ENCODE peak calls at places on chromosome 18, in five cellular contexts. Y is AG04449, N is endothelial cell of umbilical vein, T is mammary epithelial cell, W is ovary. A is an unnamed sample.

GRCh38 chr18:37551846-37552245 is 13.8 kb downstream of the CELF4 start:
- DNase-seq in Y (no peak), T (no peak), W (no peak), N (no peak), A (no peak)

GRCh38 chr18:58569490-58569911 is 59.4 kb downstream of the ALPK2 start:
- DNase-seq in W (no peak), Y (no peak), T (no peak), N (no peak), A (no peak)

GRCh38 chr18:63293930-63294329 is 25.6 kb downstream of the BCL2 start:
- DNase-seq in T (no peak), Y (no peak), W (no peak), N (no peak), A (no peak)

GRCh38 chr18:35582899-35583558 is 1.5 kb downstream of the GALNT1 start:
- DNase-seq in T (peak; percentile 5), W (no peak), Y (no peak), N (peak; percentile 64), A (peak; percentile 11)

GRCh38 chr18:67583621-67584020 is 67.1 kb upstream of the DSEL start:
- DNase-seq in T (no peak), Y (no peak), W (no peak), N (no peak), A (no peak)

GRCh38 chr18:58784601-58785137 is 80.0 kb upstream of the ZNF532 start:
- DNase-seq in W (no peak), T (no peak), Y (no peak), N (peak; percentile 25), A (no peak)

GRCh38 chr18:28541941-28542340 is 365.0 kb upstream of the CDH2 start:
- DNase-seq in N (no peak), Y (no peak), T (no peak), W (no peak), A (no peak)

GRCh38 chr18:52716926-52717325 is 376.9 kb downstream of the DCC start:
- DNase-seq in W (no peak), N (no peak), T (no peak), Y (peak; percentile 17), A (no peak)

GRCh38 chr18:76994086-76994654 is 138.4 kb downstream of the MBP start:
- DNase-seq in N (no peak), T (no peak), Y (no peak), W (no peak), A (no peak)

GRCh38 chr18:56702946-56703345 is 51.8 kb downstream of the WDR7 start:
- DNase-seq in Y (no peak), W (no peak), T (peak; percentile 30), N (peak; percentile 59), A (peak; percentile 59)

GRCh38 chr18:63155169-63155852 is 164.3 kb downstream of the BCL2 start:
- DNase-seq in Y (no peak), T (no peak), N (peak; percentile 57), W (no peak), A (peak; percentile 71)

GRCh38 chr18:2143666-2144065 is 427.6 kb downstream of the METTL4 start:
- DNase-seq in W (no peak), T (no peak), Y (no peak), N (no peak), A (no peak)

GRCh38 chr18:73827801-73828200 is 319.8 kb downstream of the FBXO15 start:
- DNase-seq in Y (no peak), N (no peak), W (no peak), T (no peak), A (no peak)

GRCh38 chr18:3061581-3062416 is 48.9 kb upstream of the LPIN2 start:
- DNase-seq in N (no peak), Y (no peak), W (no peak), T (no peak), A (no peak)

GRCh38 chr18:64134044-64134757 is 14.7 kb downstream of the LINC00305 start:
- DNase-seq in W (no peak), T (no peak), Y (no peak), N (no peak), A (peak; percentile 54)

GRCh38 chr18:22340340-22340739 is 77.4 kb downstream of the CTAGE1 start:
- DNase-seq in T (no peak), W (no peak), N (no peak), Y (no peak), A (no peak)

GRCh38 chr18:44497757-44498490 is 182.8 kb upstream of the SETBP1 start:
- DNase-seq in N (no peak), Y (no peak), W (no peak), T (no peak), A (no peak)

GRCh38 chr18:470661-471501 is 29.6 kb downstream of the COLEC12 start:
- DNase-seq in T (no peak), Y (no peak), W (no peak), N (peak; percentile 57), A (peak; percentile 70)

GRCh38 chr18:69900941-69901340 is 46.7 kb downstream of the CD226 start:
- DNase-seq in W (no peak), Y (no peak), T (no peak), N (no peak), A (no peak)
- TF ChIP-seq CTCF in W (no peak), Y (no peak), T (no peak), N (no peak), A (peak; percentile 10)

DNA sequence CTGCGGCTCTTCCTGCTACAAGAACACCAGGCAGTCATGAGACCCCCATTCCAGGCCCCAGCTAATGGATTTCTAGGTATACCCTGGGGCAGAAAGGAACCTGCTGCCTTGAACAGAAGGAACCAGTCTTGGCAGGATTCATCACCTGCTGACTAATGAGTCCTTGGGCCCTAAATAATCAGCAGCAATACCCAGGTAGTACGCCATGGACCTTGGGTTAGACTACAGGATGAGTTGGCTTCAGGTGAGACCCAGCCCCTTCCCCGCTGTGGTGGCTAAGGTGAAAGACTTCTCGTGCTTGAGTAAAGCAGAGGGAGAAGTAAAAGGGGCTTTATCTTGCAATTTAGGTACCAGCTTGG is 105.0 kb downstream of the SPIRE1 start:
- DNase-seq in N (no peak), T (peak; percentile 62), W (no peak), Y (no peak), A (peak; percentile 88)
- TF ChIP-seq CTCF in N (no peak), T (no peak), W (no peak), Y (no peak), A (no peak)

DNA sequence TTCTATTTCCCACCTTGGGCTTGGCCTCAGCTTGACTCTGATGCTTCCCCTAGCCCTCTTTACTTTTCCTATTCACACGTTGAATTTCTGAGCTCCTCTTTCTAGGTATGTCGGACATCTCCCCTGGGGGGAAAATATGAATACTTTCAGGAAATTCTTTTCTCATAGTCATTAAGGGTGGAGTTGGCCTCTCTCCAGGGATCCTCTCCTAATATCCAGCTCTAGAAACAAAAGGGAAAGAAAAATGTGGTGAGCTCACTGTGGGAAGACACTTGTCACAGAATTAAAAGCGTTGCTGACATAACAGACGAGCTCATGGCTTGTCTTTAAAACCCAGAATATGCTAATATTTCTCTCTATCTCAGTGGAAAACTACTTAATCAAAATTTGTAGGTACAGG is 132.7 kb upstream of the MEX3C start:
- DNase-seq in W (no peak), T (peak; percentile 78), N (no peak), Y (no peak), A (peak; percentile 81)
- TF ChIP-seq CTCF in W (no peak), T (no peak), N (no peak), Y (no peak), A (no peak)

DNA sequence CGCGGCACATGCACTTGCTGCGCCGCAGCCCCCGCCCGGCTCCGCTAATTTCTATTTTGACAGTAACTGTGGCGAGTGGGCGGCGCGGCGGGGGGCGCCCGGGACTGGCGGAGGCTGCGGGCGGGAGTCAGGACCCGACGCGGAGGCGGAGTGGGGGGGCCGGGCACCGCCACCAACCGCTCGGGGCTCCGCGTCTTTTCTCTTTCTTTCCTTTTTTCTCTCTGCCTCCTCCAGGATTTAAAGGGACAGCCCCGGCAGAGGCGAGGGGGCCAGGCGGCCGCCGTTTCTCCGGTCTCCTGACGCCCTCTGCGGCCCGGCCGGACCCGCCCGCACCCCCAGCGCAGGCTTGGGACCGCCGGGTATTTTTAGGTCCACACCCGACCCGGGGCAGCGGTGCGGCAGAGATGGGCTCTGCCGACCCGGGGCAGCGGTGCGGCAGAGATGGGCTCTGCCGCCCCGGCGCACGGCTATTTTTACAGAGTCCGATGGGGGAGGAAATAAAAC is 460 bp upstream of the ZBTB7C start:
- DNase-seq in W (peak; percentile 64), N (peak; percentile 12), Y (no peak), T (peak; percentile 59), A (peak; percentile 28)
- TF ChIP-seq CTCF in W (no peak), N (no peak), Y (no peak), T (no peak), A (no peak)

DNA sequence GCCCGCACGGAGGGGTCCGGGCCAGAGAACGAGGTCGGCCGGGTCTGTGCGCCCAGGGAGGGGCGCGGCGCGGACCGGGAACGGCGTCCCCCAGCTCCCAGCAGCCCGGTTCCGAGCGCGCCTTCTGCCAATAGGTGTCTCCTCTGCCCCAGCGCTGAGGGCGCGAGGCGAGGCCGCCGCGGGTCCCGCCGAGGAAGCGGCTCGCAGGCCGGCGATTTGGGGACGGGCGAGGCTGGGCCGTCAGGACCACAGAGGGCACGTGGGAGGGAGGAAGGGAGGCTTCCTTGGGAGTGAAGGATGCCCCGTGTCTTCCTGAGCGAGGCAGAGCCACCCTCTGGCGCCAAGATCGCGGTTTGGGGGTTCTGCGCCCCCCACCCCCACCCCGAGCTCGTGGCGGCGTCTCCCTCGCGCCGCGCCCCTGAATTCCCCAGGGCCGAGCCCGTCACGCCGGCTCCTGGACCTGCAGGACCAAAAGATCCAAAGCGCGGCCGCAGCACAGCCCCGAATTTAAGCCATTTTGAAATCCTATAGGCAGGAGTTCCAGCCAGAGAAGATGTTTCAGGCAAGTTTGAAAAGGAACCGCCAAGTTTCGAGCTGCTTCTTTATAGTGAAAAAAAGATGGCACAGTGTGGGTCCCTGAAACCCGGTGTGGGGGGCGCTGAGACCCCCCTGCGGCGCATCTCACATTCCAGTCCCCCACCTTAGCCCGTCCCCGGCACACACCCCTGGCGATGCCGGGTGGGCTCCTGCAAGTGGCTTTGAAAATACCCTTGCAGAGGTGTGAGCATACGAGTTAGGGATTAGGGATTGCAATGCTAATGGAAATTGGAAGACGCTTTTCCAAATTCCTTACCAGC is 929 bp downstream of the NFATC1 start:
- DNase-seq in N (peak; percentile 40), W (peak; percentile 51), T (peak; percentile 21), Y (no peak), A (peak; percentile 45)
- TF ChIP-seq CTCF in N (peak; percentile 35), W (no peak), T (no peak), Y (peak; percentile 18), A (no peak)

DNA sequence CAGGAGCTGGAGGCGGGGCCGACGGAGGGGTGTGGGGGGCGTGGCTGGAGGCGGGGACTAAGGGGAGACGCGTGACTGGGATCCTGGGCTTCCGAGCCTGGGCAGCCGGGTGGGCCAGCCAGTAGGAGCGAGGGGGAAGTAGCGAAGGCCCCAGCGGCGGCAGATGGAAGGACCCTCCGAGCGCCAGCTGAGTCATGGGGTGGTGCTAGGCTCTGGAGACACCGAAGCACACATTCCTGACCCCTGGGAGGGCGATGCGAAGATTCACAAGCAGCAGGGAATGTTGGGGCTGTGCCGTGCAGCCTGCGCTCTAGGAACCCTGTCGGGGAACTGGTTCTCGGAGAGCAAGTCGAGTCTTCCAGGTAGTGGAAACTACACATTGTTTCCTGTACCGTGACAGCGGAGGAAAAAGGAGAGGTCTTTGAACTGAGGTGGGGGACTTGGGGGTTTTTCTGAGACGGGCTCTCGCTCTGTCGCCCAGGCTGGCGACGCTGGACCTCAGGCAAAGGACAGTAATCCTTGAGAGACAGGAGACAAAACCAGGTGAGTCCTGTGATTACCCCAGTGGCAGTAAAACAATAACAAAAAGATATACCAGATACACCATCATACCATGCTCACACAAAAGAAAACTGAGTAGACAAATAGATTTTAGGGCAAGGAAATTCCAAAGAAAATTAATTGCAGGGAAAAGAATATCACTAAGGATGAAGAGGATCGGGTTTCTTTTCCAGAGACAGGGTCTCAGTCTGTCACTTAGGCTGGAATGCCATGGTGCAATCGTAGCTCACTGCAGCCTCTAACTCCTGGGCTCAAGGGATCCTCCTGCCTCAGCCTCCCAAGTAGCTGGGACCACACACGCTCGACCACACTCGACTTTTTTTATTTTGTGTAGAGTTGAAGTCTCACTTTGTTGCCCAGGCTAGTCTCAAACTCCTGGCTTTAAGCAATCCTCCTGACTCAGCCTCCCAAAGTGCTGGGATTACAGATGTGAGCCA is 828 bp upstream of the AFG3L2 start:
- DNase-seq in N (no peak), Y (peak; percentile 88), T (no peak), W (no peak), A (no peak)
- TF ChIP-seq CTCF in N (peak; percentile 48), Y (peak; percentile 36), T (peak; percentile 3), W (no peak), A (no peak)

A was measured in MCF 10A.